ENCODE peak calls at places on chromosomes 3 and 15, in seven cellular contexts. X is KBM-7, E is T-helper 9 cell, J is stromal cell of bone marrow, O is neuronal stem cell, P is glomerular endothelial cell, B is posterior cingulate gyrus. G is an unnamed sample.

GRCh38 chr15:100383302-100384107 is 41.7 kb upstream of the ADAMTS17 start:
- DNase-seq in X (peak), E (no peak), J (peak), O (no peak), P (no peak), B (no peak), G (no peak)

GRCh38 chr3:138850151-138850550 is 15.4 kb upstream of the PIK3CB start:
- DNase-seq in X (no peak), E (no peak), J (no peak), O (no peak), P (no peak), B (no peak), G (no peak)

GRCh38 chr15:63499611-63500010 is 4.8 kb upstream of the USP3 start:
- DNase-seq in X (no peak), E (no peak), J (no peak), O (no peak), P (no peak), B (no peak), G (no peak)

GRCh38 chr3:111627092-111627491 is 31.9 kb upstream of the ZBED2 start:
- DNase-seq in X (no peak), E (no peak), J (no peak), O (no peak), P (no peak), B (no peak), G (no peak)

GRCh38 chr15:74179983-74180688 is 6.6 kb downstream of the ISLR start:
- DNase-seq in X (no peak), E (no peak), J (no peak), O (no peak), P (no peak), B (no peak), G (no peak)

GRCh38 chr3:99925584-99925983 is 107.9 kb downstream of the CMSS1 start:
- DNase-seq in X (no peak), E (no peak), J (peak), O (no peak), P (no peak), B (no peak), G (peak)

GRCh38 chr15:64246364-64247189 is 83.8 kb upstream of the PPIB start:
- DNase-seq in X (peak), E (no peak), J (peak), O (peak), P (peak), B (no peak), G (no peak)

GRCh38 chr3:59006791-59007517 is 42.9 kb downstream of the CFAP20DC start:
- DNase-seq in X (no peak), E (no peak), J (no peak), O (no peak), P (no peak), B (peak), G (peak)

GRCh38 chr15:66655997-66656396 is 46.0 kb upstream of the SMAD6 start:
- DNase-seq in X (no peak), E (no peak), J (no peak), O (no peak), P (no peak), B (no peak), G (no peak)

GRCh38 chr3:171936231-171936841 is 93.2 kb downstream of the TMEM212 start:
- DNase-seq in X (no peak), E (no peak), J (peak), O (no peak), P (no peak), B (no peak), G (no peak)

GRCh38 chr3:111739241-111739952 is 119.7 kb upstream of the PHLDB2 start:
- DNase-seq in X (no peak), E (no peak), J (peak), O (no peak), P (no peak), B (no peak), G (peak)

GRCh38 chr15:72034859-72035650 is 82.9 kb downstream of the MYO9A start:
- DNase-seq in X (no peak), E (no peak), J (no peak), O (no peak), P (no peak), B (no peak), G (no peak)

GRCh38 chr3:105582015-105582414 is 215.3 kb downstream of the ALCAM start:
- DNase-seq in X (no peak), E (no peak), J (no peak), O (no peak), P (no peak), B (no peak), G (no peak)

GRCh38 chr15:83285284-83285978 is 967 bp upstream of the BNC1 start:
- DNase-seq in X (no peak), E (no peak), J (no peak), O (no peak), P (no peak), B (no peak), G (no peak)

GRCh38 chr15:64619880-64620839 is 155.2 kb downstream of the RBPMS2 start:
- DNase-seq in X (no peak), E (no peak), J (peak), O (no peak), P (no peak), B (no peak), G (no peak)

GRCh38 chr15:67194171-67195114 is 60.0 kb downstream of the AAGAB start:
- DNase-seq in X (no peak), E (no peak), J (peak), O (no peak), P (no peak), B (no peak), G (no peak)

GRCh38 chr3:76107935-76108570 is 322.7 kb upstream of the ZNF717 start:
- DNase-seq in X (peak), E (no peak), J (peak), O (no peak), P (no peak), B (peak), G (no peak)

GRCh38 chr3:39213613-39214012 is 21.2 kb upstream of the XIRP1 start:
- DNase-seq in X (no peak), E (no peak), J (no peak), O (no peak), P (no peak), B (no peak), G (no peak)

GRCh38 chr3:53862241-53862640 is 15.9 kb downstream of the IL17RB start:
- DNase-seq in X (no peak), E (no peak), J (no peak), O (no peak), P (no peak), B (no peak), G (no peak)

GRCh38 chr3:104437131-104437750 is 929.5 kb upstream of the ALCAM start:
- DNase-seq in X (no peak), E (no peak), J (peak), O (no peak), P (no peak), B (no peak), G (no peak)

GRCh38 chr3:178353292-178353814 is 182.9 kb upstream of the KCNMB2 start:
- DNase-seq in X (no peak), E (no peak), J (no peak), O (no peak), P (no peak), B (no peak), G (no peak)

GRCh38 chr3:108124337-108125150 is 33.7 kb upstream of the CD47 start:
- DNase-seq in X (peak), E (peak), J (no peak), O (no peak), P (no peak), B (no peak), G (no peak)

GRCh38 chr15:75206006-75206405 is 4.3 kb downstream of the C15orf39 start:
- DNase-seq in X (no peak), E (no peak), J (no peak), O (no peak), P (no peak), B (no peak), G (no peak)

GRCh38 chr15:41603411-41603935 is 44.5 kb downstream of the TYRO3 start:
- DNase-seq in X (no peak), E (no peak), J (no peak), O (no peak), P (no peak), B (no peak), G (no peak)

GRCh38 chr15:91857772-91858171 is 4.3 kb downstream of the SLCO3A1 start:
- DNase-seq in X (peak), E (no peak), J (no peak), O (no peak), P (no peak), B (no peak), G (no peak)

GRCh38 chr3:134810850-134811249 is 15.8 kb downstream of the EPHB1 start:
- DNase-seq in X (no peak), E (no peak), J (no peak), O (no peak), P (no peak), B (no peak), G (no peak)